ENCODE peak calls at places on chromosomes 16 and 17, in nine cellular contexts. L, S, R, T, C, P, F, O and Z are unnamed samples.

GRCh38 chr17:7078711-7079110 is 1.3 kb downstream of the CLEC10A start:
- DNase-seq in S (no peak), F (no peak), T (no peak), R (peak; percentile 33), P (no peak), L (no peak), C (no peak), O (peak; percentile 2), Z (no peak)

GRCh38 chr16:16062023-16062932 is 112.9 kb downstream of the ABCC1 start:
- DNase-seq in F (no peak), L (no peak), O (no peak), R (no peak), C (no peak), S (peak; percentile 52), T (peak; percentile 29), P (no peak), Z (no peak)

GRCh38 chr16:11272484-11272883 is 945 bp downstream of the PRM3 start:
- DNase-seq in O (no peak), S (no peak), T (no peak), F (no peak), C (no peak), P (no peak), L (no peak), R (no peak), Z (no peak)

GRCh38 chr17:17435323-17435722 is 41.5 kb upstream of the MED9 start:
- DNase-seq in P (no peak), C (no peak), S (peak; percentile 59), F (no peak), O (no peak), R (no peak), L (no peak), T (no peak), Z (no peak)

GRCh38 chr16:54342001-54342776 is 55.6 kb upstream of the IRX3 start:
- DNase-seq in S (peak; percentile 49), C (no peak), O (no peak), P (peak; percentile 81), R (no peak), T (no peak), L (no peak), F (no peak), Z (no peak)

GRCh38 chr17:29140051-29140582 is 40.1 kb downstream of the MYO18A start:
- DNase-seq in R (no peak), P (no peak), F (peak; percentile 91), C (no peak), O (peak; percentile 83), S (peak; percentile 71), L (peak; percentile 91), T (peak; percentile 91), Z (peak; percentile 89)

GRCh38 chr17:57670769-57671545 is 74.1 kb downstream of the CCDC182 start:
- DNase-seq in C (no peak), F (no peak), O (no peak), P (no peak), T (no peak), L (no peak), S (no peak), R (no peak), Z (no peak)

GRCh38 chr16:18788828-18789514 is 1.2 kb downstream of the RPS15A start:
- DNase-seq in F (no peak), P (no peak), R (no peak), S (no peak), C (no peak), L (no peak), T (no peak), O (peak; percentile 21), Z (no peak)

GRCh38 chr17:1643293-1643998 is 2.1 kb downstream of the SCARF1 start:
- DNase-seq in C (peak; percentile 62), R (peak; percentile 77), P (peak; percentile 72), F (no peak), L (no peak), T (no peak), S (peak; percentile 23), O (peak; percentile 88), Z (peak; percentile 67)

GRCh38 chr16:11181242-11181888 is 74.6 kb downstream of the SOCS1 start:
- DNase-seq in O (no peak), P (no peak), R (no peak), L (no peak), C (no peak), S (no peak), T (no peak), F (no peak), Z (no peak)

GRCh38 chr17:10117581-10118001 is 80.8 kb downstream of the GAS7 start:
- DNase-seq in F (no peak), T (peak; percentile 43), C (no peak), P (no peak), S (no peak), O (no peak), R (no peak), L (no peak), Z (no peak)

GRCh38 chr16:17470871-17471744 is at the start of gene XYLT1:
- DNase-seq in C (no peak), P (no peak), S (peak; percentile 76), T (peak; percentile 51), R (no peak), F (peak; percentile 46), L (peak; percentile 53), O (peak; percentile 23), Z (peak; percentile 74)

GRCh38 chr17:65191805-65192740 is 54.9 kb downstream of the RGS9 start:
- DNase-seq in C (peak; percentile 18), P (peak; percentile 88), F (no peak), S (peak; percentile 60), L (no peak), T (no peak), O (no peak), R (no peak), Z (no peak)

GRCh38 chr17:69945698-69946185 is 129.3 kb upstream of the KCNJ16 start:
- DNase-seq in F (peak; percentile 16), R (no peak), C (no peak), O (no peak), T (no peak), P (no peak), L (peak; percentile 10), S (no peak), Z (no peak)

DNA sequence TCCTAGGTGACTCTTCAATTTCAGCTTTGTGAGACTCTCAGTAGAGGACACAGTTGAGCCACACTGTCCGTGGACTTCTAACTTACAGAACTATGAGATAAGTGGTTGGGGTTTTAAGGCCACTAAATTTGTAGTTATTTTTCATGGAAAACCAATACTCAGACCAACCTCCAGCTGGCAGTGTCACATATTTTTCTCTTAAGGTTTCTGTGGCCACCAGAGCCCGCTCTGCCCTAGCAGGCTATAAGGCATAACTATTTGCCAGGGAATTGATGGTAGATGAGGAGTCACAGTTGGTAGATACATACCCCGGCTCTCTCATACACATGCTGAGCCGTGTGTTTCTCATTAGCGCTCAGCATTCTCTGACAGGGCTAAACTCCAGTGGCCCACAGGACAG is 336.8 kb upstream of the MON1B start:
- DNase-seq in F (no peak), L (no peak), O (no peak), C (no peak), R (no peak), S (peak; percentile 19), P (no peak), T (no peak), Z (no peak)
- TF ChIP-seq CTCF in F (no peak), L (no peak), O (no peak), C (peak; percentile 28), R (no peak), S (peak; percentile 28), P (peak; percentile 23), T (peak; percentile 27), Z (no peak)

GRCh38 chr16:23947838-23948237 is 112.1 kb downstream of the PRKCB start:
- DNase-seq in P (no peak), R (no peak), L (no peak), F (no peak), T (no peak), O (no peak), C (no peak), S (no peak), Z (no peak)
- H3K4me1 ChIP-seq in P (no peaks in the 10 kb centered on the region), R (no peaks in the 10 kb centered on the region), L (no peaks in the 10 kb centered on the region), F (peaks cover 42% of the 10 kb centered on the region), T (no peaks in the 10 kb centered on the region), O (no peaks in the 10 kb centered on the region), C (no peaks in the 10 kb centered on the region), S (peaks cover 5% of the 10 kb centered on the region), Z (no peaks in the 10 kb centered on the region)

GRCh38 chr17:79914813-79915740 is 75.8 kb upstream of the CBX4 start:
- DNase-seq in P (no peak), F (no peak), S (no peak), C (no peak), R (no peak), L (no peak), T (no peak), O (no peak), Z (peak; percentile 44)

GRCh38 chr17:79913896-79914812 is 74.9 kb upstream of the CBX4 start:
- DNase-seq in C (no peak), P (no peak), T (no peak), S (no peak), F (no peak), L (no peak), R (no peak), O (no peak), Z (peak; percentile 2)

GRCh38 chr17:79911430-79912399 is 72.5 kb upstream of the CBX4 start:
- DNase-seq in S (no peak), F (no peak), R (no peak), P (no peak), O (no peak), T (no peak), C (no peak), L (no peak), Z (no peak)

GRCh38 chr17:79912552-79913330 is 73.5 kb upstream of the CBX4 start:
- DNase-seq in R (no peak), S (no peak), C (no peak), F (no peak), P (no peak), L (no peak), T (no peak), O (no peak), Z (peak; percentile 5)

DNA sequence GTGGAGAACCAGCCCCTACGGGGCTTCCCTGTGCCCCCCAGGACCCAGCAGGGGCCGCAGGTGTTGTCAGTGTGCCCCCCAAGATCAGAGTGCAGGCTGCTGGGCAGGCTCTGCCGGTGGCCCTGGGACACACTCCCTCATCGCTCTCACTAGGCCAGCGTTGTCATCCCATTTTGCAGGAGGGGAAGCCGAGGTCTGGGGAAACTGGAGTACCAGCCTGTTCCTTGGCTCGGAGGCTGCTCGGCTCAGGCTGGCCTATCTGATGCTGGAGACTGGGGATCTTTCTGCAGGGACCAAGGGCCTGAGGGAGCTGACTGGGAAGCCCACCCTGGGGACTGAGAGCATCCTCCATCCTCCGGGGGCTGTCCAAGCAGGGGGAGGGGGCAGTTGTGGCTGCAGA is 74.2 kb upstream of the CBX4 start:
- DNase-seq in P (no peak), T (no peak), O (no peak), C (no peak), F (no peak), R (no peak), L (no peak), S (no peak), Z (peak; percentile 5)
- H3K4me3 ChIP-seq in P (no peak overlapping the region), T (no peak overlapping the region), O (no peak overlapping the region), C (no peak overlapping the region), F (no peak overlapping the region), R (no peak overlapping the region), L (no peak overlapping the region), S (no peak overlapping the region), Z (no peak overlapping the region)

GRCh38 chr17:63943745-63944144 is 11.6 kb upstream of the CD79B start:
- DNase-seq in F (no peak), C (no peak), O (no peak), R (no peak), P (no peak), S (no peak), T (no peak), L (no peak), Z (no peak)
- TF ChIP-seq CTCF in F (no peak), C (no peak), O (peak; percentile 15), R (no peak), P (peak; percentile 34), S (peak; percentile 9), T (no peak), L (no peak), Z (no peak)